ENCODE peak calls at places on chromosomes 2 and 18, in seven cellular contexts. J is tibial nerve, P is fibroblast of lung, O is Caco-2, F is AG10803, B is uterus, M is ovary. T is an unnamed sample.

GRCh38 chr18:67710639-67711038 is 194.1 kb upstream of the DSEL start:
- DNase-seq in B (no peak), O (peak; percentile 10), F (no peak), J (no peak), M (no peak), P (no peak), T (no peak)

GRCh38 chr2:105802587-105802986 is 57.9 kb downstream of the NCK2 start:
- DNase-seq in P (no peak), M (no peak), O (no peak), J (no peak), B (no peak), F (no peak), T (no peak)

GRCh38 chr2:37781028-37781427 is 109.6 kb upstream of the CDC42EP3 start:
- DNase-seq in J (no peak), F (peak; percentile 77), O (no peak), M (no peak), P (peak; percentile 59), B (no peak), T (no peak)

GRCh38 chr2:239290618-239291504 is 110.0 kb downstream of the HDAC4 start:
- DNase-seq in J (peak; percentile 14), P (no peak), O (no peak), M (no peak), F (no peak), B (peak; percentile 11), T (no peak)

GRCh38 chr2:1731963-1732768 is 12.1 kb downstream of the PXDN start:
- DNase-seq in B (peak; percentile 68), J (no peak), M (peak; percentile 51), O (no peak), P (peak; percentile 95), F (peak; percentile 97), T (peak; percentile 92)

GRCh38 chr2:46669996-46670793 is 190.8 kb downstream of the TMEM247 start:
- DNase-seq in O (no peak), P (peak; percentile 60), M (no peak), F (peak; percentile 83), B (no peak), J (no peak), T (no peak)

GRCh38 chr2:422676-423435 is 135.0 kb upstream of the ALKAL2 start:
- DNase-seq in O (no peak), P (no peak), B (no peak), M (no peak), F (no peak), J (no peak), T (no peak)

GRCh38 chr18:76448262-76449109 is 46.6 kb downstream of the ZNF516 start:
- DNase-seq in B (no peak), J (no peak), P (no peak), M (peak; percentile 24), F (no peak), O (peak; percentile 1), T (no peak)

GRCh38 chr2:937530-937929 is 13.1 kb upstream of the SNTG2 start:
- DNase-seq in P (no peak), M (no peak), O (no peak), F (peak; percentile 22), B (no peak), J (no peak), T (peak; percentile 64)

GRCh38 chr18:79609021-79609461 is 70.6 kb upstream of the CTDP1 start:
- DNase-seq in F (no peak), M (peak; percentile 21), O (no peak), P (no peak), B (peak; percentile 5), J (no peak), T (no peak)

GRCh38 chr2:143210446-143210819 is 81.2 kb downstream of the ARHGAP15 start:
- DNase-seq in P (no peak), J (no peak), B (no peak), F (no peak), M (no peak), O (no peak), T (no peak)

GRCh38 chr2:63057249-63058148 is 6.9 kb downstream of the OTX1 start:
- DNase-seq in J (no peak), O (no peak), B (no peak), F (no peak), M (no peak), P (no peak), T (no peak)

GRCh38 chr2:128304715-128305554 is 13.7 kb downstream of the HS6ST1 start:
- DNase-seq in F (peak; percentile 96), M (peak; percentile 89), J (peak; percentile 70), O (no peak), B (peak; percentile 90), P (peak; percentile 98), T (peak; percentile 89)
- H3K4me3 ChIP-seq in F (no peak overlapping the region), M (no peak overlapping the region), J (no peak overlapping the region), O (no peak overlapping the region), B (no peak overlapping the region), P (no peak overlapping the region), T (no peak overlapping the region)

GRCh38 chr18:28995319-28995718 is 818.4 kb upstream of the CDH2 start:
- DNase-seq in P (peak; percentile 7), B (no peak), O (no peak), M (no peak), J (no peak), F (peak; percentile 1), T (no peak)
- TF ChIP-seq CTCF in P (peak; percentile 31), B (no peak), O (no peak), M (no peak), J (no peak), F (peak; percentile 48), T (peak; percentile 32)

GRCh38 chr18:77654302-77654701 is 404.7 kb downstream of the GALR1 start:
- DNase-seq in F (no peak), M (no peak), P (no peak), O (no peak), B (no peak), J (no peak), T (no peak)
- H3K4me3 ChIP-seq in F (no peak overlapping the region), M (no peak overlapping the region), P (no peak overlapping the region), O (no peak overlapping the region), B (no peak overlapping the region), J (no peak overlapping the region), T (no peak overlapping the region)

GRCh38 chr2:16218651-16219050 is 278.3 kb downstream of the MYCN start:
- DNase-seq in F (no peak), B (no peak), P (no peak), M (no peak), O (peak; percentile 54), J (no peak), T (no peak)
- TF ChIP-seq CTCF in F (no peak), B (no peak), P (no peak), M (no peak), O (peak; percentile 53), J (no peak), T (no peak)

GRCh38 chr2:117621330-117621729 is 193.2 kb upstream of the DDX18 start:
- DNase-seq in P (no peak), O (no peak), F (no peak), B (no peak), J (no peak), M (no peak), T (no peak)
- H3K4me3 ChIP-seq in P (no peak overlapping the region), O (no peak overlapping the region), F (no peak overlapping the region), B (no peak overlapping the region), J (no peak overlapping the region), M (no peak overlapping the region), T (no peak overlapping the region)

T was measured in AG04449.